ENCODE peak calls at places on chromosomes 3 and 15, in eight cellular contexts. X is heart right ventricle; N is upper lobe of left lung; E is right atrium auricular region; V is CD8-positive, alpha-beta memory T cell; H is CD8-positive, alpha-beta T cell; G is psoas muscle; I is cardiac muscle cell. K is an unnamed sample. For H3K4me1 and H3K27me3, the result is how much of the 10 kb centered on the place peaks cover.

GRCh38 chr15:44296625-44297524 is 8.4 kb downstream of the GOLM2 start:
- DNase-seq in X (no peak), N (no peak), E (no peak), V (no peak), H (no peak), G (no peak), I (peak), K (no peak)

GRCh38 chr3:148075829-148076716 is 621.6 kb upstream of the AGTR1 start:
- DNase-seq in X (no peak), N (no peak), E (no peak), V (no peak), H (no peak), G (no peak), I (peak), K (no peak)

GRCh38 chr3:72185549-72186484 is 400.9 kb upstream of the PROK2 start:
- DNase-seq in X (no peak), N (no peak), E (no peak), V (no peak), H (no peak), G (no peak), I (no peak), K (no peak)

GRCh38 chr3:147387550-147388394 is 18.6 kb downstream of the ZIC4 start:
- DNase-seq in X (no peak), N (no peak), E (no peak), V (no peak), H (no peak), G (no peak), I (no peak), K (no peak)

GRCh38 chr3:195151866-195152526 is 119.0 kb downstream of the XXYLT1 start:
- DNase-seq in X (no peak), N (no peak), E (no peak), V (no peak), H (no peak), G (no peak), I (no peak), K (no peak)

GRCh38 chr15:44882499-44882968 is 74.0 kb upstream of the TERB2 start:
- DNase-seq in X (no peak), N (no peak), E (no peak), V (no peak), H (no peak), G (no peak), I (no peak), K (no peak)

GRCh38 chr3:2978977-2979732 is 131.0 kb downstream of the IL5RA start:
- DNase-seq in X (no peak), N (no peak), E (no peak), V (no peak), H (no peak), G (no peak), I (no peak), K (no peak)

GRCh38 chr15:55250392-55250791 is 39.2 kb downstream of the RAB27A start:
- DNase-seq in X (no peak), N (no peak), E (no peak), V (no peak), H (no peak), G (no peak), I (no peak), K (no peak)

GRCh38 chr3:25454411-25454927 is 26.4 kb downstream of the RARB start:
- DNase-seq in X (no peak), N (no peak), E (no peak), V (no peak), H (no peak), G (no peak), I (no peak), K (no peak)

GRCh38 chr15:98904466-98905048 is 103.0 kb downstream of the PGPEP1L start:
- DNase-seq in X (no peak), N (no peak), E (no peak), V (no peak), H (no peak), G (no peak), I (no peak), K (no peak)

GRCh38 chr3:184732133-184732532 is 20.3 kb upstream of the MAGEF1 start:
- DNase-seq in X (no peak), N (no peak), E (no peak), V (no peak), H (no peak), G (no peak), I (no peak), K (no peak)

GRCh38 chr3:43013743-43014155 is 34.6 kb downstream of the GASK1A start:
- DNase-seq in X (no peak), N (no peak), E (no peak), V (peak), H (no peak), G (no peak), I (no peak), K (no peak)

GRCh38 chr3:14252321-14253021 is 73.9 kb downstream of the LSM3 start:
- DNase-seq in X (no peak), N (no peak), E (no peak), V (no peak), H (no peak), G (no peak), I (no peak), K (no peak)

GRCh38 chr3:70621451-70621850 is 309.0 kb upstream of the MDFIC2 start:
- DNase-seq in X (no peak), N (no peak), E (no peak), V (no peak), H (no peak), G (no peak), I (no peak), K (no peak)

GRCh38 chr15:63971427-63971805 is 74.9 kb downstream of the DAPK2 start:
- DNase-seq in X (no peak), N (no peak), E (peak), V (peak), H (peak), G (peak), I (no peak), K (no peak)

GRCh38 chr3:87198774-87199173 is 28.3 kb upstream of the CHMP2B start:
- DNase-seq in X (no peak), N (no peak), E (no peak), V (no peak), H (no peak), G (no peak), I (no peak), K (no peak)

GRCh38 chr3:89565098-89565497 is 457.7 kb downstream of the EPHA3 start:
- DNase-seq in X (no peak), N (no peak), E (no peak), V (no peak), H (no peak), G (no peak), I (no peak), K (no peak)

GRCh38 chr15:89776274-89777072 is at the start of gene MESP2:
- DNase-seq in X (peak), N (peak), E (peak), V (no peak), H (peak), G (peak), I (peak), K (peak)

GRCh38 chr3:109973733-109974132 is 636.4 kb upstream of the DPPA4 start:
- DNase-seq in X (no peak), N (no peak), E (no peak), V (no peak), H (no peak), G (no peak), I (peak), K (no peak)

GRCh38 chr3:9730747-9731205 is 759 bp upstream of the BRPF1 start:
- DNase-seq in X (no peak), N (no peak), E (no peak), V (no peak), H (no peak), G (no peak), I (no peak), K (no peak)
- H3K4me1 ChIP-seq in X (under half), N (under half), E (under half), V (under half), H (under half), G (under half), I (under half), K (under half)

GRCh38 chr15:57861039-57861638 is 154.6 kb downstream of the POLR2M start:
- DNase-seq in X (no peak), N (no peak), E (no peak), V (no peak), H (peak), G (no peak), I (peak), K (no peak)

GRCh38 chr15:57866149-57866736 is 159.7 kb downstream of the POLR2M start:
- DNase-seq in X (peak), N (no peak), E (peak), V (no peak), H (peak), G (peak), I (peak), K (no peak)

GRCh38 chr15:57861805-57862586 is 155.5 kb downstream of the POLR2M start:
- DNase-seq in X (no peak), N (no peak), E (no peak), V (no peak), H (no peak), G (no peak), I (no peak), K (no peak)

GRCh38 chr15:57865294-57865693 is 158.8 kb downstream of the POLR2M start:
- DNase-seq in X (no peak), N (no peak), E (no peak), V (no peak), H (no peak), G (no peak), I (peak), K (no peak)

GRCh38 chr15:57862761-57863160 is 156.2 kb downstream of the POLR2M start:
- DNase-seq in X (no peak), N (no peak), E (no peak), V (no peak), H (no peak), G (no peak), I (no peak), K (no peak)
- H3K27me3 ChIP-seq in X (under half), N (under half), E (under half), V (under half), H (under half), G (under half), I (under half), K (under half)

GRCh38 chr15:42627485-42627884 is 52.1 kb downstream of the STARD9 start:
- DNase-seq in X (no peak), N (no peak), E (no peak), V (no peak), H (no peak), G (no peak), I (no peak), K (no peak)
- H3K4me1 ChIP-seq in X (under half), N (under half), E (under half), V (under half), H (under half), G (under half), I (under half), K (under half)

GRCh38 chr3:123459867-123460266 is 11.0 kb upstream of the ADCY5 start:
- DNase-seq in X (no peak), N (no peak), E (no peak), V (no peak), H (no peak), G (peak), I (no peak), K (no peak)

GRCh38 chr3:123453675-123454074 is 4.8 kb upstream of the ADCY5 start:
- DNase-seq in X (no peak), N (no peak), E (no peak), V (no peak), H (no peak), G (no peak), I (no peak), K (no peak)

GRCh38 chr3:123464211-123464610 is 15.3 kb upstream of the ADCY5 start:
- DNase-seq in X (no peak), N (no peak), E (no peak), V (no peak), H (no peak), G (peak), I (no peak), K (no peak)

GRCh38 chr3:123457841-123458240 is 9.0 kb upstream of the ADCY5 start:
- DNase-seq in X (no peak), N (no peak), E (no peak), V (no peak), H (no peak), G (peak), I (no peak), K (no peak)

DNA sequence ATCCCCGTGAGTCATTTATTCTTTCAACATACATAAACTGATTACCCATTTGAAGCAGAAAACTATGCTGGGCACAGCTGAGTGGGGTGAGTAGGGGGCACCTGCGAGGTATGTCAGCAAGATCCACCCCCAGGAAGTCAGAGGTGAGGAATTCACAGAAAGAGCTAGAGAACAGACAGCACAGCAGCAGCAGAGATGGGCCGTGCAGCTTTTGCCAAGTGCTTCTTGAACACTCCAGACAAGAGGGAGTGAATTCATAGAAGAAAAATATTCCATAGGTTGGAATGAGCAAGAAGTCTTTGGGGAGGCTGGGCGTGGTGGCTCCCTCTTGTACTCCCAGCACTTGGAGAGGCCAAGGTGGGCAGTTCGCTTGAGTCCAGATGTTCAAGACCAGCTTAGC is 9.4 kb upstream of the ADCY5 start:
- DNase-seq in X (no peak), N (no peak), E (no peak), V (no peak), H (no peak), G (peak), I (no peak), K (no peak)
- H3K27me3 ChIP-seq in X (under half), N (under half), E (under half), V (under half), H (under half), G (under half), I (under half), K (under half)

DNA sequence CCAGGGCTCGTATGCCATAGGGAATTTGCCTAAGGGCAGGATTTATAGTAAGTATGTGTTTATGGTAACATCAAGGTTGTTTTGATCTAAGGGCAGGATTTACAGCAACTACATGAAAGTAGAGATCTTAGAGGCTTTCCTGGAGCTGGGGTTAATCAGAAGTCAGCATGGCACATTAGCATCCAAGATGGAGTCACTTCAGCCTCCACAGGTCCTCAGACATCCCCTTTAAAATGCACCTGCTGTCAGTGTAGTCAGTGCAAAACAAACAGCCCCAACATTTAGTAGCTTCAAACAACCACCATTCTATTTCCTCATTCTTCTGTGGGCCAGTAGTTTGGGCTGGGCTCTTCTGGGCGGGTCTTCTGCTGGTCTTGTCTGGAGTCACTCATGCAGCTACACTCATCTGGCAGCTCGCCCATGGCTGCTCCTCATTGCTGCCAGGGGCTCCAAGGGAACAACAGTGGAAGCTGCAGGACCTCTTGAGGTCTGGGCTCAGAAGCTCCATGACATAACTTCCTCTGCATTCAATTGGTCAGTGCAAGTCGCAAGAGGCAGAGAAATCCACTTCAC is 99.9 kb downstream of the TLE3 start:
- DNase-seq in X (peak), N (no peak), E (peak), V (no peak), H (no peak), G (peak), I (no peak), K (no peak)
- H3K4me1 ChIP-seq in X (under half), N (under half), E (under half), V (under half), H (under half), G (under half), I (under half), K (under half)

GRCh38 chr3:55538158-55538557 is 51.1 kb upstream of the WNT5A start:
- DNase-seq in X (no peak), N (no peak), E (no peak), V (no peak), H (no peak), G (no peak), I (no peak), K (no peak)
- H3K27me3 ChIP-seq in X (under half), N (under half), E (under half), V (under half), H (under half), G (under half), I (under half), K (under half)

GRCh38 chr3:141412936-141413354 is 44.6 kb downstream of the ZBTB38 start:
- DNase-seq in X (peak), N (peak), E (peak), V (no peak), H (no peak), G (peak), I (no peak), K (no peak)
- H3K4me1 ChIP-seq in X (under half), N (half or more), E (half or more), V (half or more), H (half or more), G (under half), I (under half), K (half or more)

GRCh38 chr15:37107071-37107753 is 6.9 kb upstream of the MEIS2 start:
- DNase-seq in X (no peak), N (peak), E (no peak), V (no peak), H (no peak), G (no peak), I (no peak), K (no peak)
- H3K27me3 ChIP-seq in X (under half), N (under half), E (under half), V (half or more), H (under half), G (under half), I (under half), K (half or more)

K was measured in RWPE2.